ENCODE peak calls at places on chromosomes 1 and 21, in nine cellular contexts. T is kidney; L is RWPE1; R is fibroblast of villous mesenchyme; B is esophagus muscularis mucosa; S is fibroblast of the aortic adventitia; W is CD4-positive, alpha-beta T cell; E is B cell; H is fibroblast of mammary gland. P is an unnamed sample.

GRCh38 chr1:193311226-193311948 is 125.0 kb upstream of the B3GALT2 start:
- DNase-seq in T (no peak), L (no peak), R (no peak), B (no peak), S (no peak), W (no peak), E (no peak), H (no peak), P (no peak)

GRCh38 chr1:37108596-37109188 is 74.4 kb upstream of the GRIK3 start:
- DNase-seq in T (no peak), L (no peak), R (no peak), B (no peak), S (no peak), W (no peak), E (no peak), H (no peak), P (no peak)

GRCh38 chr1:8751984-8752383 is 65.5 kb downstream of the RERE start:
- DNase-seq in T (no peak), L (no peak), R (no peak), B (no peak), S (no peak), W (no peak), E (no peak), H (no peak), P (no peak)

GRCh38 chr21:30831194-30831765 is 1.7 kb upstream of the KRTAP7-1 start:
- DNase-seq in T (no peak), L (no peak), R (no peak), B (no peak), S (no peak), W (peak), E (no peak), H (peak), P (no peak)

GRCh38 chr1:91729621-91730348 is 156.2 kb downstream of the TGFBR3 start:
- DNase-seq in T (no peak), L (no peak), R (no peak), B (no peak), S (no peak), W (no peak), E (no peak), H (no peak), P (no peak)

GRCh38 chr1:150577557-150578277 is 1.7 kb downstream of the MCL1 start:
- DNase-seq in T (no peak), L (no peak), R (peak), B (no peak), S (peak), W (no peak), E (no peak), H (peak), P (no peak)

GRCh38 chr1:118928739-118929554 is 59.2 kb downstream of the TBX15 start:
- DNase-seq in T (no peak), L (peak), R (peak), B (no peak), S (peak), W (no peak), E (no peak), H (peak), P (no peak)

GRCh38 chr1:51157411-51157810 is 55.4 kb downstream of the C1orf185 start:
- DNase-seq in T (no peak), L (no peak), R (no peak), B (no peak), S (no peak), W (no peak), E (no peak), H (no peak), P (no peak)

GRCh38 chr1:147225193-147225730 is at the start of gene FMO5:
- DNase-seq in T (peak), L (peak), R (peak), B (peak), S (peak), W (peak), E (peak), H (peak), P (no peak)

GRCh38 chr1:237340892-237341291 is 298.9 kb downstream of the RYR2 start:
- DNase-seq in T (no peak), L (no peak), R (no peak), B (no peak), S (no peak), W (no peak), E (no peak), H (no peak), P (no peak)

GRCh38 chr1:37631039-37631428 is 3.7 kb downstream of the RSPO1 start:
- DNase-seq in T (no peak), L (no peak), R (peak), B (no peak), S (no peak), W (no peak), E (no peak), H (no peak), P (no peak)

GRCh38 chr1:202694354-202694753 is 15.9 kb downstream of the SYT2 start:
- DNase-seq in T (no peak), L (no peak), R (no peak), B (no peak), S (no peak), W (no peak), E (no peak), H (no peak), P (no peak)

GRCh38 chr1:230702934-230703678 is 10.8 kb downstream of the AGT start:
- DNase-seq in T (no peak), L (no peak), R (no peak), B (peak), S (no peak), W (no peak), E (no peak), H (no peak), P (no peak)

GRCh38 chr1:151867321-151867720 is 13.8 kb upstream of the THEM5 start:
- DNase-seq in T (no peak), L (no peak), R (no peak), B (no peak), S (peak), W (no peak), E (no peak), H (peak), P (no peak)

GRCh38 chr1:198610362-198610761 is 28.5 kb upstream of the PTPRC start:
- DNase-seq in T (no peak), L (no peak), R (no peak), B (no peak), S (no peak), W (no peak), E (no peak), H (no peak), P (no peak)

DNA sequence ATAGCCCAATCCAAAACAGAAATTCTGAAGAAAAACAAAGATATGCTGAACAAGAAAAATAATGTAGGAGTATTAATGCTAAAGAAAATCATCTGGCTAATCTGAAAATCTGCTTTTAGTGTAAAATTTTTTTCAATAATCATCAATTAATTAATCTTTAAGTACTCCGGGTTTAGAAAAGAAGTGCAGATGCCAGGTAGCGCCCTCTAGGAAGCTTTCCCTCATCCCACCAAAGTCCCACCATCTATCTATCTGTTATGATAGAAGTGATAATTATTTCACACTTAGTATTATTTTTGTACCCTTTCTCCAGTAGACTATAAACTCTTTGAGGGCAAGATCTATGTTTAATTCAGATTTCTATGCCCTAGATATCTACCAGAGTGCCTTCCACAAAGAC is 240.3 kb downstream of the AKT3 start:
- DNase-seq in T (no peak), L (no peak), R (no peak), B (no peak), S (no peak), W (no peak), E (no peak), H (no peak), P (no peak)
- TF ChIP-seq CTCF in T (no peak), L (no peak), R (no peak), B (no peak), S (no peak), W (no peak), E (no peak), H (no peak), P (no peak)

DNA sequence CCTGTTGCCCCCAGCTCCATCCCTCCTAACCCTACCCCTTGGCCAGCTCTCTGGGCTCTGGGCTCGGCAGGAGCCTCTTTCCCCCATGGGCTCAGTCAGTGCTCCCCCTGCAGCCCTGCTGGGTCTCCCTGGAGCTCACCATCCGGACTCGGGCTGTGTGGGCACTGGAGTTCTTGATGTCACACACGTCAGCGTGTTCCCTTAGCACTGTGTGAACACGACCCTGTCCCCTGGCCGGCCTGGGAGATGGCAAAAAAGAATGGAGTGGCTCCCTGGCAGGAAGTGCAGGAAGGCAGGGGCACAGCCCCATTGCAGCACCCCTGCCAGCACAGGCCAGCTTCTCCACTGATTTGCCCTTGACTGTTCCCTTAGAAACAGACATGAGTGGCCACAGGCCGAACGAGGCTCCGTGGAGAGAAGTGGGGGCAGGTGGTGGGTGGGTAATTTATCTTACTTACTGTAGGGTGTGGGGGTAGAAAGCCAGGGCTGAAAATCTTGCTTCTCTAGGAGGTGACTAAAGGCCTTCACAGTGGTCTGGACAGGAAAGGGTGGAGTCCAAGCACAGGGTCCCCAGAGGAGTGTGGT is 381.8 kb upstream of the VAMP3 start:
- DNase-seq in T (peak), L (no peak), R (no peak), B (peak), S (peak), W (no peak), E (no peak), H (peak), P (no peak)
- TF ChIP-seq CTCF in T (no peak), L (no peak), R (no peak), B (no peak), S (no peak), W (no peak), E (no peak), H (no peak), P (no peak)

GRCh38 chr1:201619513-201619912 is 80.6 kb downstream of the NAV1 start:
- DNase-seq in T (peak), L (no peak), R (no peak), B (no peak), S (no peak), W (no peak), E (no peak), H (no peak), P (no peak)
- TF ChIP-seq CTCF in T (no peak), L (no peak), R (no peak), B (no peak), S (no peak), W (no peak), E (no peak), H (no peak), P (no peak)

GRCh38 chr1:162091681-162092524 is 22.4 kb downstream of the NOS1AP start:
- DNase-seq in T (no peak), L (no peak), R (peak), B (no peak), S (no peak), W (no peak), E (no peak), H (no peak), P (no peak)
- TF ChIP-seq CTCF in T (no peak), L (no peak), R (no peak), B (no peak), S (no peak), W (no peak), E (no peak), H (no peak), P (no peak)

DNA sequence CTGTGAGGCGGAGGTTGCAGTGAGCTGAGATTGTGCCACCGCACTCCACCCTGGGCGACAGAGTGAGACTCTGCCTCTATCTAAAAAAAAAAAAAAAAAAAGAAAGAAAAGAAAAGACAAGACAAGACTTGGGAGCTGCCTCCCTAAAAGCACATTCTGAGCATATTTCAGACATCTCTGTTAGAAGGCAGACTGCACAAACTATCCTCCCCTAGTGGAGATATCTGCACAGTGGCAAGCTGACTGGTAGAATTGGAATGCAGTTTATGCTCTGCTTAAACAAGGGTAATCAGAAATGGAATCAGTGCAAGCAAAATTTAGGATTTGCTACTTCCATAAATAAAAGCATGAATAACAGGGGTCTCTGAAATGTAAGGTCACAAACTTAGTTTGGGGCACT is 31.8 kb downstream of the GNG4 start:
- DNase-seq in T (no peak), L (peak), R (peak), B (no peak), S (peak), W (no peak), E (no peak), H (peak), P (peak)
- TF ChIP-seq CTCF in T (no peak), L (no peak), R (peak), B (no peak), S (peak), W (no peak), E (no peak), H (peak), P (peak)

GRCh38 chr1:153770812-153771211 is 4.4 kb upstream of the SLC27A3 start:
- DNase-seq in T (peak), L (no peak), R (peak), B (no peak), S (no peak), W (no peak), E (no peak), H (peak), P (no peak)

GRCh38 chr1:153773004-153773921 is 1.9 kb upstream of the SLC27A3 start:
- DNase-seq in T (peak), L (no peak), R (no peak), B (no peak), S (no peak), W (no peak), E (no peak), H (no peak), P (no peak)

GRCh38 chr1:153774036-153774435 is 1.2 kb upstream of the SLC27A3 start:
- DNase-seq in T (no peak), L (no peak), R (no peak), B (no peak), S (no peak), W (no peak), E (no peak), H (no peak), P (no peak)

GRCh38 chr1:153771241-153771640 is 4.0 kb upstream of the SLC27A3 start:
- DNase-seq in T (peak), L (no peak), R (peak), B (no peak), S (no peak), W (no peak), E (no peak), H (peak), P (no peak)

GRCh38 chr1:153771841-153772593 is 3.2 kb upstream of the SLC27A3 start:
- DNase-seq in T (peak), L (no peak), R (no peak), B (no peak), S (no peak), W (no peak), E (no peak), H (no peak), P (no peak)
- TF ChIP-seq CTCF in T (peak), L (peak), R (peak), B (peak), S (peak), W (no peak), E (no peak), H (peak), P (peak)

GRCh38 chr1:220954321-220954720 is 75.1 kb downstream of the HLX start:
- DNase-seq in T (no peak), L (no peak), R (no peak), B (no peak), S (no peak), W (no peak), E (no peak), H (peak), P (no peak)

GRCh38 chr1:220952941-220953340 is 73.7 kb downstream of the HLX start:
- DNase-seq in T (no peak), L (no peak), R (no peak), B (no peak), S (no peak), W (no peak), E (no peak), H (no peak), P (no peak)

GRCh38 chr1:220950576-220950975 is 71.3 kb downstream of the HLX start:
- DNase-seq in T (no peak), L (no peak), R (no peak), B (no peak), S (no peak), W (no peak), E (no peak), H (peak), P (peak)
- TF ChIP-seq CTCF in T (no peak), L (no peak), R (no peak), B (no peak), S (no peak), W (no peak), E (no peak), H (no peak), P (no peak)

GRCh38 chr1:172818841-172819527 is 160.1 kb downstream of the FASLG start:
- DNase-seq in T (no peak), L (no peak), R (no peak), B (no peak), S (peak), W (no peak), E (peak), H (peak), P (no peak)
- TF ChIP-seq CTCF in T (no peak), L (no peak), R (no peak), B (no peak), S (no peak), W (no peak), E (no peak), H (no peak), P (no peak)

DNA sequence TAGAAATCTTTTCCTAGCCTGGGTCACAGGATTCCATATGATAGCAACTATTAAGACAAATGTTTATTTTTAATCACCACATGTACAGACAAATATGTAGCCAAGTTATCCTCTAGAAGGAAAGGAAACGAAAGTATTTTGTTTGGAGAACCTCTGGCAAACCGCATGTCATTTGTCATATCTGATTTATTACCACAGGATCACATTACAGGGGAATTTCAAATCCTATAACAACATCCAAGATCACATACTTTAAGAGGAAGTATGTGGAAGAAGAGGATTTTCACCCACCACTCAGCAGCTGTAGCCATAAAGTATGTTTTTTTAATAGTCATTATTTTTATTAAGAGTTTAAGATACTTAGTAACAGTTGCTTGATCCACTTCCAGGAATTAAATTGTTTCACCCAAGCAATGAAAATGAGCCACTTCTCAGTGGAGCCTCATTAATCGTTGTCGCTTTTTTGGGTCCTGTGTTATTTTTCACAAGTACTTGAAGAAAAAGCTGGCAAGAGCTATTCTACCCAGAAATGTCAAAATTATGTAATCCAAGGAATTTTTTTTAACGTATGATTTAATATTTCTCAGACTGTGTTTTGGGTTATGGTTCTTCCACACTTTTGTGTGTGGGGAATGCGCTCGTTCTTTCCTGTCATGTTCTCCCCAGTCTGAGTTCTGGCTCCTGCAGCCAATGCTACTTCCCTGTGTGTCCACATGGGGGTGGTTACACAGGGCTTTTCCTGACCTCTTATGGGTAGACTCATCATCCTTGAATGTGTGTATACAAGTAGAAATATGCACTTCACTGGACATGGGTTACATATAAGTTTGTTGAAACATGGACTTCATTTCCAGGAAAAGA is 6.9 kb downstream of the SERTAD4 start:
- DNase-seq in T (no peak), L (peak), R (peak), B (peak), S (peak), W (no peak), E (no peak), H (peak), P (peak)
- TF ChIP-seq CTCF in T (peak), L (peak), R (peak), B (peak), S (peak), W (no peak), E (no peak), H (peak), P (peak)

GRCh38 chr1:61655453-61655852 is 69.5 kb downstream of the TM2D1 start:
- DNase-seq in T (no peak), L (no peak), R (no peak), B (no peak), S (no peak), W (no peak), E (no peak), H (no peak), P (no peak)

GRCh38 chr1:61654067-61654466 is 70.9 kb downstream of the TM2D1 start:
- DNase-seq in T (no peak), L (no peak), R (no peak), B (no peak), S (no peak), W (no peak), E (no peak), H (no peak), P (no peak)

DNA sequence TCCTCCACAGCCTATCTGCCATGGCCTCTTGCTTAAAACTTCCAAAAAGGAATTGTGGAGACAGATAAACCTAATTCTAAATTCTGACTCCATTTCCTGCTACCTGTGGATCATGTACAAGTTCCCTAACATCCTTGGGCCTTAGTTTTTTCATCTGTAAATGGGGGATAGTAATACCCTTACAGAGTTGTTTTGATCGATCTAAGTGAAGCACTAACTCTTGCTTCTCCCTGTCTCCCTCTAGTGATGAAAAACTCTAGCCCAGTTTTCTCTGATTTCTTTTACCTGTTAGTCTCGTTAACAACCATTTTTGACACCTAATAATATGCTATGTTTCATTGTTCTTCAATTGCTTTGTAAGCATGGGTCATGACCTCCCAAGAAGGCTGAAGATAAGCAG is 65.9 kb downstream of the TM2D1 start:
- DNase-seq in T (no peak), L (no peak), R (no peak), B (no peak), S (no peak), W (no peak), E (no peak), H (no peak), P (no peak)
- TF ChIP-seq CTCF in T (no peak), L (peak), R (peak), B (no peak), S (peak), W (no peak), E (no peak), H (peak), P (peak)

P was measured in HFFc6.